ENCODE peak calls at places on chromosomes 13 and 19, in four cellular contexts. V, R, A and E are unnamed samples.

GRCh38 chr13:79194272-79194671 is 211.8 kb downstream of the RBM26 start:
- DNase-seq in A (no peak), R (peak; percentile 49), V (no peak), E (peak; percentile 8)

GRCh38 chr13:79680485-79680884 is 199.5 kb downstream of the NDFIP2 start:
- DNase-seq in R (no peak), A (no peak), V (no peak), E (no peak)

GRCh38 chr19:34034318-34034846 is 137.9 kb upstream of the LSM14A start:
- DNase-seq in V (no peak), A (no peak), R (no peak), E (no peak)

GRCh38 chr13:45615501-45616101 is at the start of gene ERICH6B:
- DNase-seq in R (no peak), A (peak; percentile 18), V (no peak), E (no peak)

GRCh38 chr19:17450264-17451075 is 2.0 kb upstream of the TMEM221 start:
- DNase-seq in R (peak; percentile 66), A (no peak), V (no peak), E (no peak)

GRCh38 chr19:12865746-12866415 is 15.4 kb downstream of the DNASE2 start:
- DNase-seq in R (no peak), V (no peak), A (no peak), E (no peak)

GRCh38 chr19:29483944-29484581 is 41.7 kb upstream of the VSTM2B start:
- DNase-seq in A (no peak), V (no peak), R (peak; percentile 17), E (no peak)

GRCh38 chr19:13093407-13094284 is 9.0 kb downstream of the LYL1 start:
- DNase-seq in V (peak; percentile 77), R (peak; percentile 92), A (peak; percentile 89), E (peak; percentile 86)

GRCh38 chr19:14375055-14375581 is 6.1 kb upstream of the ADGRE5 start:
- DNase-seq in A (no peak), R (peak; percentile 95), V (no peak), E (peak; percentile 73)

GRCh38 chr19:1401889-1402217 is 511 bp upstream of the GAMT start:
- DNase-seq in V (no peak), A (no peak), R (no peak), E (no peak)

GRCh38 chr19:36418287-36419001 is at the start of gene ZFP82:
- DNase-seq in A (peak; percentile 85), R (peak; percentile 86), V (peak; percentile 40), E (peak; percentile 73)

GRCh38 chr19:35644987-35645679 is 3.0 kb upstream of the COX6B1 start:
- DNase-seq in R (peak; percentile 94), A (peak; percentile 57), V (no peak), E (peak; percentile 92)

GRCh38 chr13:27455331-27455855 is 5.0 kb upstream of the MTIF3 start:
- DNase-seq in V (no peak), A (peak; percentile 4), R (no peak), E (no peak)

GRCh38 chr13:111429064-111429558 is 108.7 kb downstream of the TEX29 start:
- DNase-seq in A (peak; percentile 36), V (no peak), R (peak; percentile 64), E (peak; percentile 43)

GRCh38 chr19:16001481-16002312 is 52.9 kb downstream of the OR10H4 start:
- DNase-seq in V (no peak), A (peak; percentile 78), R (no peak), E (peak; percentile 21)

GRCh38 chr19:1001538-1002166 is 1.4 kb downstream of the GRIN3B start:
- DNase-seq in V (peak; percentile 4), A (no peak), R (peak; percentile 76), E (peak; percentile 65)

GRCh38 chr13:67438465-67438864 is 208.3 kb upstream of the PCDH9 start:
- DNase-seq in A (no peak), V (no peak), R (no peak), E (no peak)

GRCh38 chr19:12703056-12703455 is 6.6 kb upstream of the FBXW9 start:
- DNase-seq in R (no peak), A (peak; percentile 61), V (no peak), E (no peak)

GRCh38 chr13:37241786-37242185 is 136.3 kb upstream of the CSNK1A1L start:
- DNase-seq in R (no peak), A (no peak), V (no peak), E (no peak)

GRCh38 chr13:102768914-102769313 is 4.7 kb downstream of the TEX30 start:
- DNase-seq in R (no peak), A (peak; percentile 38), V (no peak), E (no peak)

GRCh38 chr13:112720251-112720650 is 30.4 kb downstream of the ATP11A start:
- DNase-seq in V (no peak), R (peak; percentile 33), A (no peak), E (no peak)

GRCh38 chr19:5742051-5742450 is 21.6 kb downstream of the CATSPERD start:
- DNase-seq in V (no peak), R (no peak), A (no peak), E (no peak)

GRCh38 chr13:75180805-75181455 is 301.0 kb downstream of the TBC1D4 start:
- DNase-seq in A (peak; percentile 72), V (no peak), R (no peak), E (no peak)

GRCh38 chr19:10517361-10517759 is at the start of gene S1PR5:
- DNase-seq in A (no peak), V (peak; percentile 64), R (no peak), E (no peak)

GRCh38 chr19:49301165-49301865 is 23.7 kb downstream of the SLC6A16 start:
- DNase-seq in A (peak; percentile 65), R (peak; percentile 94), V (peak; percentile 18), E (peak; percentile 84)

GRCh38 chr13:98752111-98752941 is at the start of gene SLC15A1:
- DNase-seq in R (peak; percentile 74), V (no peak), A (no peak), E (peak; percentile 47)

GRCh38 chr13:26024558-26024957 is 27.3 kb downstream of the SHISA2 start:
- DNase-seq in V (no peak), R (no peak), A (no peak), E (no peak)

GRCh38 chr19:8988204-8988603 is 22.0 kb downstream of the MUC16 start:
- DNase-seq in R (no peak), A (no peak), V (no peak), E (no peak)

GRCh38 chr19:46748325-46749109 is 2.3 kb upstream of the STRN4 start:
- DNase-seq in R (peak; percentile 88), V (no peak), A (peak; percentile 80), E (peak; percentile 72)

GRCh38 chr19:7348587-7349230 is at the start of gene ARHGEF18:
- DNase-seq in V (no peak), R (peak; percentile 90), A (no peak), E (peak; percentile 40)

GRCh38 chr13:91036886-91037285 is 310.6 kb upstream of the MIR17HG start:
- DNase-seq in V (no peak), A (no peak), R (no peak), E (no peak)

GRCh38 chr13:39144941-39145533 is 106.8 kb downstream of the NHLRC3 start:
- DNase-seq in A (peak; percentile 84), V (no peak), R (peak; percentile 76), E (peak; percentile 33)

GRCh38 chr13:42453091-42453645 is 120.8 kb upstream of the TNFSF11 start:
- DNase-seq in A (no peak), V (no peak), R (no peak), E (no peak)

GRCh38 chr13:87057807-87058520 is 613.2 kb upstream of the SLITRK5 start:
- DNase-seq in V (no peak), R (no peak), A (no peak), E (no peak)

GRCh38 chr19:30168760-30169159 is 203.4 kb upstream of the ZNF536 start:
- DNase-seq in A (no peak), R (no peak), V (no peak), E (no peak)

GRCh38 chr13:24997367-24997967 is 98.5 kb upstream of the PABPC3 start:
- DNase-seq in A (peak; percentile 59), R (no peak), V (no peak), E (no peak)

GRCh38 chr19:35000647-35001501 is 751 bp downstream of the GRAMD1A start:
- DNase-seq in R (peak; percentile 80), A (peak; percentile 49), V (no peak), E (peak; percentile 53)